ENCODE peak calls at places on chromosomes 6 and 20, in six cellular contexts. J is cardiac muscle cell, C is neural progenitor cell, I is astrocyte of the cerebellum, A is AG04450, R is mammary epithelial cell. Z is an unnamed sample.

GRCh38 chr6:3393796-3394195 is 63.1 kb downstream of the SLC22A23 start:
- DNase-seq in A (no peak), J (no peak), R (no peak), C (no peak), I (peak; percentile 74), Z (no peak)

GRCh38 chr6:26342106-26342999 is 22.6 kb upstream of the BTN3A2 start:
- DNase-seq in R (no peak), J (no peak), A (no peak), I (no peak), C (peak; percentile 43), Z (no peak)

GRCh38 chr6:42744351-42744890 is 1.5 kb downstream of the TBCC start:
- DNase-seq in A (no peak), J (no peak), R (no peak), I (no peak), C (no peak), Z (no peak)

GRCh38 chr6:164322533-164322932 is 908.0 kb downstream of the QKI start:
- DNase-seq in R (peak; percentile 1), A (no peak), C (no peak), I (peak; percentile 81), J (peak; percentile 92), Z (no peak)

GRCh38 chr20:1874534-1875168 is 20.6 kb upstream of the SIRPA start:
- DNase-seq in C (no peak), I (no peak), R (no peak), A (no peak), J (peak; percentile 52), Z (no peak)

GRCh38 chr6:17725083-17725482 is 18.4 kb upstream of the NUP153 start:
- DNase-seq in I (no peak), A (no peak), J (peak; percentile 89), R (no peak), C (no peak), Z (no peak)

GRCh38 chr20:18657575-18657974 is 69.7 kb downstream of the DTD1 start:
- DNase-seq in J (peak; percentile 59), I (no peak), C (no peak), R (peak; percentile 56), A (peak; percentile 46), Z (no peak)

GRCh38 chr6:143964667-143965066 is 43.4 kb downstream of the PLAGL1 start:
- DNase-seq in C (peak; percentile 7), R (no peak), J (peak; percentile 50), I (no peak), A (no peak), Z (no peak)

GRCh38 chr6:102701019-102701418 is 1307.5 kb downstream of the GRIK2 start:
- DNase-seq in A (no peak), I (no peak), R (no peak), J (no peak), C (no peak), Z (no peak)

GRCh38 chr6:22102671-22103070 is 194.2 kb downstream of the PRL start:
- DNase-seq in I (no peak), C (no peak), R (peak; percentile 11), A (no peak), J (no peak), Z (no peak)

GRCh38 chr20:5734559-5735137 is 15.6 kb upstream of the SHLD1 start:
- DNase-seq in A (no peak), J (peak; percentile 31), I (no peak), C (no peak), R (peak; percentile 8), Z (no peak)

GRCh38 chr6:148395583-148396101 is 53.0 kb downstream of the SASH1 start:
- DNase-seq in I (no peak), R (no peak), A (no peak), J (no peak), C (no peak), Z (no peak)

GRCh38 chr6:50884364-50884763 is 65.7 kb downstream of the TFAP2B start:
- DNase-seq in A (no peak), C (no peak), I (no peak), R (no peak), J (no peak), Z (no peak)

GRCh38 chr20:47389867-47390347 is 33.4 kb upstream of the ZMYND8 start:
- DNase-seq in R (peak; percentile 89), C (no peak), A (no peak), J (peak; percentile 40), I (no peak), Z (no peak)

GRCh38 chr20:44627364-44628010 is 24.0 kb downstream of the ADA start:
- DNase-seq in C (no peak), I (no peak), A (no peak), J (no peak), R (no peak), Z (no peak)

GRCh38 chr6:166460473-166461437 is 78.0 kb upstream of the MPC1 start:
- DNase-seq in C (no peak), I (no peak), R (peak; percentile 8), J (peak; percentile 39), A (no peak), Z (no peak)

GRCh38 chr20:23246682-23247664 is 103.6 kb upstream of the NXT1 start:
- DNase-seq in C (no peak), R (no peak), I (no peak), A (no peak), J (no peak), Z (no peak)

GRCh38 chr6:163536770-163537169 is 122.3 kb downstream of the QKI start:
- DNase-seq in A (no peak), R (peak; percentile 22), I (no peak), C (no peak), J (peak; percentile 41), Z (no peak)

GRCh38 chr6:134422426-134423231 is 104.7 kb upstream of the SGK1 start:
- DNase-seq in J (peak; percentile 97), I (peak; percentile 97), C (no peak), A (peak; percentile 95), R (peak; percentile 98), Z (peak; percentile 99)

GRCh38 chr20:21490105-21490504 is 23.8 kb downstream of the NKX2-2 start:
- DNase-seq in J (peak; percentile 18), I (no peak), C (no peak), R (no peak), A (no peak), Z (no peak)

GRCh38 chr6:155117266-155117665 is 122.2 kb downstream of the TIAM2 start:
- DNase-seq in R (no peak), I (peak; percentile 68), A (peak; percentile 57), J (peak; percentile 85), C (no peak), Z (peak; percentile 85)

GRCh38 chr20:24543168-24543567 is 73.7 kb downstream of the SYNDIG1 start:
- DNase-seq in J (no peak), R (no peak), A (no peak), I (no peak), C (no peak), Z (no peak)

GRCh38 chr6:26555505-26556262 is 17.5 kb downstream of the HMGN4 start:
- DNase-seq in A (no peak), J (peak; percentile 48), C (peak; percentile 48), I (no peak), R (peak; percentile 15), Z (no peak)

GRCh38 chr20:1388706-1389483 is 4.0 kb downstream of the FKBP1A start:
- DNase-seq in A (no peak), R (no peak), J (no peak), C (no peak), I (no peak), Z (no peak)

GRCh38 chr20:38196592-38196991 is 31.5 kb upstream of the TGM2 start:
- DNase-seq in A (no peak), R (no peak), J (peak; percentile 97), I (no peak), C (no peak), Z (no peak)

DNA sequence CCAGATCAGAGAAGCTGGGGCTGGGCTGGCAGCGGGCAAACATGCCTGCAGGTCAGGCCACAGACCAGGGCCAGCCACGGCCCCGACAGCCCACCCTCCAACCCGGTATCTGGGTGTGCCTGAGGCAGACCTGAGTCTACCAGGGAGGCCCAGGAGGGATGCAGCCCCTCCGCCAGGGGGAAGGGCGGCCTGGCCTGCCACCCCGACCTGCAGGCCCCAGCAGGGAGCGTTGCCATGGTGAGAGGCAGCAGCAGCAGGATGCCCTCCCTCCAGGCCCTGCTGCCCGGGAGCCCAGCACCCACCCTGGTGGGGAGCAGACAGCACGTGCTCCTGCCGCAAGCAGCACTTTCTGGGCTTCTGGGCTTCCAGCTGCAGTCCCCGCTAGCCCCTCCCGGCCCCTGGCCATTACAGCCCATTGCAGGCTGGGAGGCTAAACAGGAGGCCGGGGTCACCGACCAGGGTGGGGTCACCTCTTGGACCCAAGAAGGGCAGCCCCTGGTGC is 3.8 kb upstream of the EEF1A2 start:
- DNase-seq in R (no peak), C (no peak), A (no peak), J (no peak), I (no peak), Z (no peak)
- H3K4me3 ChIP-seq in R (no peak overlapping the region), C (no peak overlapping the region), A (no peak overlapping the region), J (no peak overlapping the region), I (no peak overlapping the region), Z (no peak overlapping the region)

DNA sequence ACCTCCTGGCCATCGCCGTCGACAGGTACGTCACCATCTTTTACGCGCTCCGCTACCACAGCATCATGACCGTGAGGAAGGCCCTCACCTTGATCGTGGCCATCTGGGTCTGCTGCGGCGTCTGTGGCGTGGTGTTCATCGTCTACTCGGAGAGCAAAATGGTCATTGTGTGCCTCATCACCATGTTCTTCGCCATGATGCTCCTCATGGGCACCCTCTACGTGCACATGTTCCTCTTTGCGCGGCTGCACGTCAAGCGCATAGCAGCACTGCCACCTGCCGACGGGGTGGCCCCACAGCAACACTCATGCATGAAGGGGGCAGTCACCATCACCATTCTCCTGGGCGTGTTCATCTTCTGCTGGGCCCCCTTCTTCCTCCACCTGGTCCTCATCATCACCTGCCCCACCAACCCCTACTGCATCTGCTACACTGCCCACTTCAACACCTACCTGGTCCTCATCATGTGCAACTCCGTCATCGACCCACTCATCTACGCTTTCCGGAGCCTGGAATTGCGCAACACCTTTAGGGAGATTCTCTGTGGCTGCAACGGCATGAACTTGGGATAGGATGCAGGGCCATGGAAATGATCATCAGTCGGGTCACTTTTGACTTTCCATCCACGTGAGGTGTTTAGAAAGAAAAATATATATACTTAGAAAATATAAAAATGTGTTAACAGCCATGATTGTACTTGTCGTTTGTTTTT is 868 bp downstream of the MC3R start:
- DNase-seq in C (peak; percentile 61), A (no peak), I (no peak), R (no peak), J (peak; percentile 1), Z (no peak)
- TF ChIP-seq CTCF in C (peak; percentile 69), A (no peak), I (peak; percentile 25), R (peak; percentile 30), J (no peak), Z (peak; percentile 32)

DNA sequence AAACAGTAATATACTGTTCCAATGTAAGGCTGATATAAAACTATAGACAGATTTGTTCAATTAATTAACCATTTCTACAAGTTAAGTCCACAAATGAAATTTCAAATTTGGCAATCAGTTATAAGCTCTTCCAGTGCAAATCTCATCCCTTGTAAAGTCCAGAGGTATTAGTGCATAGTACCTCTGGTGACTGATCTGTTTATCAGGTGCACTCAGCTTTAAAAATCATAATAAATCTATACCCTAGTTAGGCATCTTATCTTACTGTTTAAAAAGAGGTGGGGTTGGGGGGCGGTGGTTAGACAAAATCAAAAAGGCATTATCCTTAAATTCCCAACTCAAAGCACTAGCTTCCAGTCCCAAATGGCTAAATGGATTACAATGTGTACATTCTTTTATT is 2.9 kb downstream of the FBXO30 start:
- DNase-seq in J (no peak), R (no peak), C (no peak), A (no peak), I (no peak), Z (no peak)
- H3K4me3 ChIP-seq in J (peak overlapping the region; percentile 67), R (no peak overlapping the region), C (peak overlapping the region; percentile 61), A (peak overlapping the region; percentile 11), I (no peak overlapping the region), Z (no peak overlapping the region)

DNA sequence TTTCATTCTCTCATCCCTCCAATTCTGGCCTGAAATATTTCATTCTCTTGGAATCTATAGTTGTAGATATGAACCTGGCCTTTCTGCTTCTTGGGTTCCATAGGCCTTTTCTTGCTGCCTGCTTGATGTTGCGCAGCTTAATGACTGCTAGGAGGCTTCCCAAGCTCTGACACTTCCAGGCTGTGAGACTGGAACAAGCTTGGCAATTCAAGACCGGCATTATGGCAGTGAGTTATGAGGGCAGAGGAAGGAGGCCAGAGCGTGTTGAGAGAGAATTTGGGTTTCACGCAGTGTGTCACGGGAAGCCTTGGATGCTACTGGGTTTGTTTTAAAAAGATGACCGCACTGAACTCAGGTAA is 948 bp upstream of the DNAJC5 start:
- DNase-seq in C (peak; percentile 16), I (no peak), J (no peak), R (no peak), A (no peak), Z (no peak)
- TF ChIP-seq CTCF in C (no peak), I (no peak), J (no peak), R (no peak), A (no peak), Z (no peak)